ENCODE peak calls at places on chromosome 17, in eight cellular contexts. N, Z, O, H, A, C, Q and W are unnamed samples. For H3K4me1, the result is how much of the 10 kb centered on the place peaks cover.

GRCh38 chr17:38428150-38428642 is at the start of gene ARHGAP23:
- DNase-seq in C (peak), H (no peak), A (peak), Z (no peak), N (peak), Q (peak), O (peak), W (peak)

GRCh38 chr17:49438885-49439284 is 24.2 kb upstream of the PHB1 start:
- DNase-seq in Z (no peak), C (no peak), H (no peak), A (no peak), N (no peak), O (no peak), Q (no peak), W (peak)

GRCh38 chr17:63698886-63699637 is 863 bp downstream of the LIMD2 start:
- DNase-seq in Z (no peak), C (peak), H (peak), Q (peak), A (peak), O (peak), N (no peak), W (peak)

GRCh38 chr17:10772425-10773380 is 31.2 kb downstream of the TMEM238L start:
- DNase-seq in A (no peak), H (peak), O (no peak), Q (no peak), C (no peak), N (peak), Z (no peak), W (peak)

GRCh38 chr17:53093386-53093785 is 729.3 kb upstream of the KIF2B start:
- DNase-seq in A (no peak), Q (no peak), N (no peak), C (no peak), O (no peak), Z (no peak), H (no peak), W (no peak)

GRCh38 chr17:8835631-8836364 is 31.7 kb downstream of the PIK3R6 start:
- DNase-seq in C (no peak), N (no peak), A (no peak), Q (no peak), Z (no peak), H (no peak), O (no peak), W (no peak)

GRCh38 chr17:40091691-40092397 is 8.5 kb downstream of the NR1D1 start:
- DNase-seq in N (no peak), A (peak), O (no peak), H (no peak), Q (peak), Z (no peak), C (no peak), W (peak)

GRCh38 chr17:47700471-47701449 is 6.8 kb downstream of the TBKBP1 start:
- DNase-seq in C (peak), Z (no peak), A (peak), N (no peak), Q (no peak), O (no peak), H (no peak), W (no peak)

GRCh38 chr17:67995568-67996191 is 589 bp downstream of the C17orf58 start:
- DNase-seq in O (no peak), Q (peak), Z (no peak), C (no peak), N (no peak), H (peak), A (no peak), W (peak)

GRCh38 chr17:80866050-80866793 is 125.4 kb upstream of the CHMP6 start:
- DNase-seq in N (peak), H (peak), O (peak), C (peak), A (peak), Z (peak), Q (peak), W (peak)

GRCh38 chr17:18025596-18026407 is 13.2 kb downstream of the ATPAF2 start:
- DNase-seq in Z (no peak), O (no peak), H (no peak), Q (no peak), N (no peak), A (no peak), C (no peak), W (no peak)

GRCh38 chr17:78613423-78613822 is 36.2 kb upstream of the DNAH17 start:
- DNase-seq in A (no peak), O (no peak), Q (no peak), N (no peak), Z (no peak), H (no peak), C (no peak), W (no peak)

GRCh38 chr17:77453613-77454559 is 313.1 kb downstream of the SEC14L1 start:
- DNase-seq in Q (no peak), Z (no peak), N (no peak), C (no peak), O (peak), H (peak), A (no peak), W (no peak)

GRCh38 chr17:65515512-65515911 is 45.9 kb downstream of the AXIN2 start:
- DNase-seq in A (no peak), C (no peak), O (no peak), Q (no peak), Z (no peak), H (no peak), N (no peak), W (no peak)

GRCh38 chr17:7380321-7380720 is 568 bp upstream of the TNK1 start:
- DNase-seq in C (peak), N (no peak), A (peak), Q (no peak), Z (no peak), O (no peak), H (no peak), W (peak)

GRCh38 chr17:59355030-59355694 is 23.7 kb downstream of the YPEL2 start:
- DNase-seq in Z (no peak), Q (no peak), O (no peak), C (no peak), N (no peak), A (no peak), H (no peak), W (no peak)

GRCh38 chr17:47324224-47325020 is 667 bp downstream of the EFCAB13 start:
- DNase-seq in A (peak), Z (peak), O (peak), C (peak), Q (no peak), N (peak), H (peak), W (peak)

GRCh38 chr17:43986225-43986981 is 18.0 kb upstream of the NAGS start:
- DNase-seq in Z (no peak), C (no peak), O (no peak), N (no peak), Q (no peak), A (no peak), H (no peak), W (no peak)

DNA sequence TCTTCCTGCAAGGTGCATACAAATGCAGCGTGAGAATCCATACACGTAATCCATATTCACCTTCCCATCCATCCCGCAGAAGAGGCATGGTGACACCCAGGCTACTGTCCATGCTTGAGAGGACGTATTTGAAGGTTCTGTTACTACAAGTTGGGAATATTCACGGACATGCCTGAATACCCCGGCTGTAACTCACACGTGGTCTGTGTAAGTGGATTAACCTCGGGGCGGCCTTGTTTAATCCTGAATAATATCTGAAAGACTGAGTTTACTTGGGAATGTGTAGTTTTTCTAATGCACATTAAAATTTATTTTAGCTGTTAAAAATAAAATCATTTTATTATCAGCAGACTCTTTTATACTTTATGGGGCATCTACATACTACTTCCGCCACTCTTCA is 13.1 kb downstream of the CPSF4L start:
- DNase-seq in O (no peak), Q (no peak), Z (no peak), H (no peak), A (no peak), N (no peak), C (no peak), W (no peak)
- H3K4me3 ChIP-seq in O (no peak), Q (no peak), Z (no peak), H (no peak), A (no peak), N (no peak), C (no peak), W (no peak)

GRCh38 chr17:50687200-50688066 is 20.3 kb downstream of the ANKRD40 start:
- DNase-seq in H (no peak), C (no peak), Q (peak), N (no peak), A (no peak), O (no peak), Z (no peak), W (peak)

GRCh38 chr17:50690887-50691549 is 16.7 kb downstream of the ANKRD40 start:
- DNase-seq in Z (no peak), Q (no peak), A (no peak), C (no peak), H (peak), O (no peak), N (peak), W (no peak)

GRCh38 chr17:50689956-50690886 is 17.5 kb downstream of the ANKRD40 start:
- DNase-seq in Q (peak), H (no peak), Z (no peak), O (no peak), N (peak), C (no peak), A (no peak), W (no peak)

GRCh38 chr17:50688168-50688719 is 19.5 kb downstream of the ANKRD40 start:
- DNase-seq in Z (no peak), N (no peak), C (no peak), H (no peak), O (no peak), Q (peak), A (no peak), W (no peak)

DNA sequence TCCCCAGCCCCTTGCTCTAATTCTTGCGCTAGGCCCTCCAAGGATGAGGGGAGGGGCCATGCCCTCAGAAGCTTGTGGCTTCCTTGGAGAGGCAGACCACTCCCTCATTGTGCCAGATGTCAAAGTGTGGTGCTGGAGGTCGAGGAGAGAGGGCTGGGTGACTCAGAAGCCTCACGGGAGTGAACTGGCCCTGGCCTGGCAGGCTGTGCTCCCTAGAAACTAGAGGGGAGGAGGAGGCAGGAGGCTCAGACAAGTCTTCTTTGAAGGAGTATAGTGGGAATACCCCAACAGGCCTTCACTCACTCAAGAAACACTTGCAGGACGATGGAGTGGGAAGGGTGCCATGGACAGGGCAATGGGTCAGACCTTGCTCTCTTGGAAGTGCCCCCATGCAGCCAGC is 18.5 kb downstream of the ANKRD40 start:
- DNase-seq in O (no peak), A (no peak), C (no peak), Z (no peak), Q (peak), N (peak), H (no peak), W (no peak)
- H3K27ac ChIP-seq in O (no peak), A (no peak), C (no peak), Z (no peak), Q (no peak), N (peak), H (no peak), W (no peak)

GRCh38 chr17:69871318-69871717 is 203.7 kb upstream of the KCNJ16 start:
- DNase-seq in O (no peak), H (no peak), Z (no peak), C (no peak), N (no peak), Q (no peak), A (no peak), W (no peak)

GRCh38 chr17:69870751-69871199 is 204.2 kb upstream of the KCNJ16 start:
- DNase-seq in N (no peak), Z (no peak), O (no peak), A (no peak), H (no peak), Q (no peak), C (no peak), W (no peak)

GRCh38 chr17:69872675-69873262 is 202.3 kb upstream of the KCNJ16 start:
- DNase-seq in H (no peak), A (no peak), Q (no peak), O (no peak), Z (no peak), C (no peak), N (no peak), W (no peak)

GRCh38 chr17:69870091-69870530 is 204.9 kb upstream of the KCNJ16 start:
- DNase-seq in H (peak), N (peak), Q (peak), A (no peak), C (no peak), Z (no peak), O (no peak), W (no peak)

DNA sequence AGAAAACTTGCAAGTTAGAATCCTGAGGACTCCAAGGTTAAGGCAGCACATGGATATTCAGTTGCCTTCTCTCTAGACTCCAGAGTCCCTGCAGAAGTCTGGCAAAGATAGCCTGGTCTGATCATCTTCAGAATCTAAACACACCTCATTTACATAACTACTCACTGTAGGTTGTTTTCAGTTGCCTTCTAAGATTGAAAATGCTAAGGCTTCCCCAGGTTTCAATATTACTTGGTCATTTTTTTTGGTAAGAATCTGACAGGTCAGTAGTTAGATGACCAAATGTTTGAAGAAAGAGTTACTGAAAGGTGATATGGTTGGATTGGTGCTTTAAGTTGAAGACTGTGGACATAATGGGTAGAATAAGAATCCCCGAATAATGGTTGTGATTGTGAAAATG is 205.4 kb upstream of the KCNJ16 start:
- DNase-seq in C (no peak), Q (no peak), H (no peak), Z (no peak), N (no peak), A (no peak), O (no peak), W (no peak)
- H3K4me1 ChIP-seq in C (under half), Q (under half), H (under half), Z (under half), N (under half), A (under half), O (under half), W (under half)

DNA sequence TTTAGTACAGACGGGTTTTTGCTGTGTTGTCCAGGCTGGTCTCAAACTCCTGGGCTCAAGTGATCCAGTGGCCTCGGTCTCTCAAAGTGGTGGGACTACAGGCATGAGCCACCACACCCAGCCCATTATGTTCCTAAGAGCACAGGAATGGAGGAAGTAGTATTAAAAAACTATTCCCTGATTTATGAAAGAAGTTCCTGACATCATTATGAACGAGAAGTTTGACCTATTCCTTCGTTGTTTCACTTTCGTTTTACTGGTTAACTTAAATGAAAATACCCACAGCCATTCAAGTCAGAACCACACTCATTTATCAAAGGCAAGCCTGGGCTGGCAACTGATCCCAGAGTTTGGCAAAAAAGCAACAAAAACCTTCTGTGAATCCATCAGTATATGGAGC is 13.5 kb upstream of the CBX4 start:
- DNase-seq in A (no peak), H (no peak), O (no peak), Q (no peak), N (peak), Z (no peak), C (no peak), W (no peak)
- H3K4me3 ChIP-seq in A (peak), H (peak), O (no peak), Q (peak), N (no peak), Z (no peak), C (no peak), W (peak)